ENCODE peak calls at places on chromosomes 2 and 18, in six cellular contexts. V, O, Q, D, Z and J are unnamed samples.

GRCh38 chr18:74266161-74266560 is 25.6 kb downstream of the CYB5A start:
- DNase-seq in D (no peak), V (no peak), Z (no peak), O (peak), Q (no peak), J (no peak)

GRCh38 chr2:68119504-68119903 is 38.2 kb upstream of the PNO1 start:
- DNase-seq in V (no peak), D (no peak), O (no peak), Q (no peak), Z (no peak), J (no peak)

GRCh38 chr2:46171441-46171953 is 125.7 kb upstream of the EPAS1 start:
- DNase-seq in D (no peak), O (peak), Z (no peak), Q (peak), V (no peak), J (no peak)

GRCh38 chr2:3188405-3188946 is 189.1 kb downstream of the EIPR1 start:
- DNase-seq in O (no peak), Q (no peak), V (no peak), D (no peak), Z (no peak), J (no peak)

GRCh38 chr2:27737676-27738348 is 33.7 kb upstream of the MRPL33 start:
- DNase-seq in O (peak), Z (no peak), Q (no peak), D (no peak), V (no peak), J (no peak)

GRCh38 chr18:27948981-27949380 is 227.9 kb downstream of the CDH2 start:
- DNase-seq in Q (no peak), V (no peak), D (no peak), O (no peak), Z (no peak), J (no peak)

GRCh38 chr2:190468814-190469569 is 60.8 kb downstream of the MFSD6 start:
- DNase-seq in O (peak), D (no peak), Z (no peak), Q (peak), V (peak), J (no peak)

GRCh38 chr18:28657836-28658410 is 481.0 kb upstream of the CDH2 start:
- DNase-seq in D (no peak), O (peak), Q (no peak), Z (no peak), V (no peak), J (no peak)

GRCh38 chr2:179336782-179337534 is 72.3 kb upstream of the SESTD1 start:
- DNase-seq in V (no peak), Z (no peak), Q (no peak), O (peak), D (no peak), J (no peak)

GRCh38 chr2:70978388-70979357 is at the start of gene ANKRD53:
- DNase-seq in Z (no peak), O (peak), V (peak), Q (no peak), D (no peak), J (peak)

GRCh38 chr2:37838541-37839167 is 86.4 kb upstream of the RMDN2 start:
- DNase-seq in Z (no peak), Q (no peak), V (no peak), O (no peak), D (no peak), J (no peak)

GRCh38 chr2:95310651-95311050 is 13.5 kb downstream of the KCNIP3 start:
- DNase-seq in Q (no peak), D (no peak), V (no peak), Z (no peak), O (no peak), J (no peak)

GRCh38 chr2:30731248-30731647 is 76.0 kb downstream of the CAPN13 start:
- DNase-seq in D (no peak), Z (no peak), O (no peak), V (no peak), Q (no peak), J (no peak)

GRCh38 chr2:219000569-219000960 is 7.3 kb upstream of the CRYBA2 start:
- DNase-seq in Q (no peak), O (no peak), Z (no peak), V (no peak), D (no peak), J (no peak)

GRCh38 chr18:42654561-42654960 is 460.9 kb downstream of the RIT2 start:
- DNase-seq in V (no peak), Z (no peak), D (no peak), Q (no peak), O (no peak), J (no peak)

GRCh38 chr18:58402247-58402646 is 226.6 kb downstream of the ALPK2 start:
- DNase-seq in D (no peak), O (no peak), V (no peak), Z (no peak), Q (peak), J (no peak)

GRCh38 chr2:67169417-67170140 is 227.6 kb upstream of the ETAA1 start:
- DNase-seq in O (peak), V (no peak), D (no peak), Q (no peak), Z (no peak), J (no peak)

GRCh38 chr2:212154392-212154791 is 384.2 kb downstream of the ERBB4 start:
- DNase-seq in O (no peak), V (no peak), Q (peak), D (no peak), Z (no peak), J (no peak)

GRCh38 chr2:200735061-200735460 is 76.6 kb upstream of the BZW1 start:
- DNase-seq in D (no peak), V (no peak), Q (no peak), O (peak), Z (no peak), J (no peak)

GRCh38 chr2:136119717-136120675 is 2.0 kb upstream of the CXCR4 start:
- DNase-seq in O (no peak), Q (no peak), D (no peak), V (no peak), Z (no peak), J (no peak)

GRCh38 chr2:105858868-105859693 is 114.4 kb downstream of the NCK2 start:
- DNase-seq in Z (peak), Q (no peak), V (no peak), D (no peak), O (no peak), J (no peak)

GRCh38 chr2:192345287-192345686 is 150.6 kb upstream of the TMEFF2 start:
- DNase-seq in Z (no peak), D (no peak), Q (no peak), O (no peak), V (no peak), J (no peak)

GRCh38 chr2:205848601-205849000 is 166.3 kb downstream of the NRP2 start:
- DNase-seq in Q (no peak), O (no peak), V (no peak), Z (no peak), D (no peak), J (no peak)

GRCh38 chr2:57497489-57498096 is 549.0 kb upstream of the VRK2 start:
- DNase-seq in Q (peak), D (no peak), O (peak), Z (peak), V (no peak), J (peak)

GRCh38 chr2:160635488-160635887 is 141.9 kb upstream of the RBMS1 start:
- DNase-seq in Z (no peak), D (no peak), Q (no peak), V (no peak), O (peak), J (no peak)